ENCODE peak calls at places on chromosomes 11 and 22, in seven cellular contexts. S is nephron progenitor cell, V is HEK293T, M is iris pigment epithelial cell, F is left ventricle myocardium inferior, Q is left kidney, W is hypothalamus. D is an unnamed sample.

GRCh38 chr22:44364750-44365118 is 52.0 kb upstream of the SHISAL1 start:
- DNase-seq in S (no peak), V (no peak), M (no peak), F (peak; percentile 34), Q (no peak), W (no peak), D (no peak)

GRCh38 chr11:2686360-2687222 is 13.2 kb downstream of the KCNQ1OT1 start:
- DNase-seq in S (no peak), V (no peak), M (no peak), F (no peak), Q (no peak), W (no peak), D (peak; percentile 50)

GRCh38 chr11:68383976-68384501 is 71.6 kb downstream of the LRP5 start:
- DNase-seq in S (peak; percentile 77), V (peak; percentile 76), M (peak; percentile 31), F (peak; percentile 71), Q (peak; percentile 65), W (peak; percentile 17), D (peak; percentile 87)

GRCh38 chr11:11157201-11157600 is 195.8 kb downstream of the CSNK2A3 start:
- DNase-seq in S (peak; percentile 42), V (peak; percentile 50), M (peak; percentile 18), F (no peak), Q (peak; percentile 54), W (no peak), D (no peak)

GRCh38 chr11:30760341-30760740 is 174.2 kb upstream of the MPPED2 start:
- DNase-seq in S (no peak), V (no peak), M (no peak), F (no peak), Q (no peak), W (no peak), D (no peak)

GRCh38 chr11:66415423-66415822 is 5.4 kb upstream of the NPAS4 start:
- DNase-seq in S (no peak), V (no peak), M (no peak), F (no peak), Q (no peak), W (no peak), D (no peak)

GRCh38 chr11:95577716-95578460 is 211.7 kb downstream of the FAM76B start:
- DNase-seq in S (no peak), V (no peak), M (peak; percentile 75), F (no peak), Q (no peak), W (no peak), D (no peak)

GRCh38 chr11:8699903-8700302 is 17.3 kb downstream of the RPL27A start:
- DNase-seq in S (no peak), V (no peak), M (peak; percentile 66), F (no peak), Q (no peak), W (no peak), D (peak; percentile 76)

GRCh38 chr22:37525073-37525745 is 6.0 kb upstream of the CARD10 start:
- DNase-seq in S (no peak), V (no peak), M (peak; percentile 83), F (no peak), Q (no peak), W (no peak), D (no peak)

GRCh38 chr11:61113209-61113608 is 10.9 kb downstream of the CD5 start:
- DNase-seq in S (no peak), V (no peak), M (no peak), F (no peak), Q (no peak), W (no peak), D (no peak)

GRCh38 chr11:69144316-69144715 is 11.4 kb upstream of the SMIM38 start:
- DNase-seq in S (no peak), V (no peak), M (no peak), F (no peak), Q (no peak), W (no peak), D (no peak)

GRCh38 chr11:60767388-60767811 is 10.7 kb downstream of the MS4A15 start:
- DNase-seq in S (peak; percentile 55), V (no peak), M (no peak), F (no peak), Q (peak; percentile 18), W (no peak), D (no peak)

GRCh38 chr11:73312806-73313403 is 4.8 kb downstream of the ARHGEF17 start:
- DNase-seq in S (no peak), V (no peak), M (peak; percentile 62), F (no peak), Q (peak; percentile 82), W (no peak), D (no peak)

GRCh38 chr11:105135873-105136272 is 3.7 kb downstream of the CARD18 start:
- DNase-seq in S (no peak), V (no peak), M (no peak), F (no peak), Q (peak; percentile 58), W (no peak), D (no peak)

D was measured in sciatic nerve.